ENCODE peak calls at places on chromosomes 16 and 17, in five cellular contexts. Y is NCI-H1417, F is caudate nucleus, A is natural killer cell, Z is Karpas-422. D is an unnamed sample.

GRCh38 chr17:48626470-48627241 is 498 bp upstream of the HOXB9 start:
- DNase-seq in Y (peak; percentile 71), F (no peak), A (peak; percentile 51), Z (peak; percentile 47), D (peak; percentile 73)

GRCh38 chr17:77266891-77267341 is 126.1 kb downstream of the SEC14L1 start:
- DNase-seq in Y (no peak), F (no peak), A (no peak), Z (peak; percentile 83), D (peak; percentile 90)

GRCh38 chr16:56869513-56870270 is 4.7 kb downstream of the SLC12A3 start:
- DNase-seq in Y (peak; percentile 3), F (no peak), A (no peak), Z (peak; percentile 90), D (peak; percentile 75)

GRCh38 chr17:78184868-78185267 is 2.0 kb downstream of the TK1 start:
- DNase-seq in Y (no peak), F (no peak), A (no peak), Z (no peak), D (no peak)

GRCh38 chr17:81415681-81416080 is 20.4 kb downstream of the BAHCC1 start:
- DNase-seq in Y (no peak), F (no peak), A (no peak), Z (no peak), D (no peak)

GRCh38 chr16:81012974-81013373 is 6.0 kb downstream of the CENPN start:
- DNase-seq in Y (no peak), F (no peak), A (no peak), Z (no peak), D (no peak)

GRCh38 chr17:69220098-69220497 is 8.5 kb downstream of the ABCA10 start:
- DNase-seq in Y (no peak), F (no peak), A (no peak), Z (no peak), D (no peak)

GRCh38 chr17:28497931-28498330 is 8.2 kb upstream of the FOXN1 start:
- DNase-seq in Y (peak; percentile 63), F (no peak), A (no peak), Z (no peak), D (peak; percentile 72)

GRCh38 chr16:2761472-2761871 is 9.0 kb downstream of the SRRM2 start:
- DNase-seq in Y (no peak), F (no peak), A (no peak), Z (no peak), D (no peak)